ENCODE peak calls at places on chromosome 7, in ten cellular contexts. W is SK-N-DZ; O is chondrocyte; M is stimulated activated CD8-positive, alpha-beta memory T cell treated with anti-CD3 and anti-CD28 coated beads, Interleukin-7, amount 100 ng/mL, for 4 hours; F is retinal pigment epithelial cell; R is SK-MEL-5; X is Daoy; A is effector CD4-positive, alpha-beta T cell; U is HEK293T; S is HT1080. V is an unnamed sample.

GRCh38 chr7:71558806-71559205 is 426.9 kb downstream of the GALNT17 start:
- DNase-seq in W (no peak), O (no peak), M (no peak), F (no peak), R (no peak), X (no peak), A (no peak), U (no peak), S (no peak), V (no peak)

GRCh38 chr7:26458751-26459150 is 167.1 kb downstream of the SNX10 start:
- DNase-seq in W (no peak), O (no peak), M (no peak), F (no peak), R (no peak), X (no peak), A (no peak), U (no peak), S (no peak), V (no peak)

GRCh38 chr7:96670338-96671289 is 39.0 kb downstream of the SEM1 start:
- DNase-seq in W (peak), O (no peak), M (no peak), F (no peak), R (peak), X (no peak), A (no peak), U (no peak), S (no peak), V (no peak)

GRCh38 chr7:38413784-38414183 is 140.3 kb upstream of the TARP start:
- DNase-seq in W (no peak), O (no peak), M (no peak), F (no peak), R (no peak), X (no peak), A (no peak), U (no peak), S (no peak), V (no peak)

GRCh38 chr7:44044315-44045225 is at the start of gene DBNL:
- DNase-seq in W (peak), O (peak), M (peak), F (peak), R (peak), X (peak), A (peak), U (peak), S (peak), V (peak)

GRCh38 chr7:114502454-114503254 is 88.0 kb downstream of the FOXP2 start:
- DNase-seq in W (no peak), O (no peak), M (no peak), F (peak), R (peak), X (peak), A (no peak), U (peak), S (peak), V (no peak)

GRCh38 chr7:129308047-129308446 is 83.2 kb downstream of the AHCYL2 start:
- DNase-seq in W (no peak), O (no peak), M (no peak), F (peak), R (peak), X (no peak), A (no peak), U (no peak), S (peak), V (no peak)

GRCh38 chr7:70694357-70694908 is 437.5 kb upstream of the GALNT17 start:
- DNase-seq in W (peak), O (no peak), M (no peak), F (no peak), R (no peak), X (peak), A (no peak), U (peak), S (peak), V (no peak)

GRCh38 chr7:35755711-35756110 is 45.1 kb upstream of the SEPTIN7 start:
- DNase-seq in W (no peak), O (no peak), M (no peak), F (no peak), R (no peak), X (no peak), A (no peak), U (no peak), S (no peak), V (no peak)

GRCh38 chr7:44622342-44623151 is 16.1 kb downstream of the OGDH start:
- DNase-seq in W (no peak), O (no peak), M (no peak), F (no peak), R (no peak), X (peak), A (no peak), U (no peak), S (peak), V (no peak)

GRCh38 chr7:375491-375821 is 85.5 kb downstream of the FOXL3 start:
- DNase-seq in W (no peak), O (no peak), M (no peak), F (no peak), R (no peak), X (no peak), A (no peak), U (no peak), S (no peak), V (no peak)

GRCh38 chr7:73573276-73573675 is 5.1 kb downstream of the TBL2 start:
- DNase-seq in W (no peak), O (no peak), M (no peak), F (no peak), R (peak), X (no peak), A (no peak), U (no peak), S (no peak), V (no peak)

GRCh38 chr7:106088014-106088413 is 24.1 kb downstream of the SYPL1 start:
- DNase-seq in W (no peak), O (no peak), M (no peak), F (no peak), R (no peak), X (no peak), A (no peak), U (no peak), S (no peak), V (no peak)

GRCh38 chr7:27237735-27238334 is 4.8 kb upstream of the EVX1 start:
- DNase-seq in W (no peak), O (no peak), M (no peak), F (no peak), R (peak), X (peak), A (no peak), U (no peak), S (peak), V (no peak)

GRCh38 chr7:134943785-134944400 is 42.4 kb upstream of the AGBL3 start:
- DNase-seq in W (peak), O (no peak), M (no peak), F (no peak), R (peak), X (peak), A (no peak), U (peak), S (peak), V (no peak)

GRCh38 chr7:106460792-106461254 is 176.0 kb upstream of the NAMPT start:
- DNase-seq in W (no peak), O (no peak), M (no peak), F (no peak), R (no peak), X (peak), A (no peak), U (no peak), S (peak), V (no peak)

GRCh38 chr7:19404912-19405329 is 259.7 kb upstream of the FERD3L start:
- DNase-seq in W (no peak), O (no peak), M (no peak), F (peak), R (peak), X (peak), A (no peak), U (peak), S (peak), V (no peak)

GRCh38 chr7:121140790-121141189 is 152.3 kb downstream of the CPED1 start:
- DNase-seq in W (no peak), O (no peak), M (no peak), F (no peak), R (no peak), X (no peak), A (no peak), U (no peak), S (no peak), V (no peak)

GRCh38 chr7:81769891-81770818 is at the start of gene HGF:
- DNase-seq in W (peak), O (peak), M (no peak), F (no peak), R (peak), X (no peak), A (no peak), U (peak), S (no peak), V (no peak)

GRCh38 chr7:130939285-130940095 is 205.5 kb upstream of the KLF14 start:
- DNase-seq in W (no peak), O (no peak), M (no peak), F (no peak), R (no peak), X (no peak), A (no peak), U (no peak), S (no peak), V (no peak)

GRCh38 chr7:44617225-44617885 is 10.9 kb downstream of the OGDH start:
- DNase-seq in W (no peak), O (no peak), M (no peak), F (no peak), R (no peak), X (peak), A (no peak), U (no peak), S (peak), V (no peak)

GRCh38 chr7:136523581-136523980 is 344.9 kb upstream of the CHRM2 start:
- DNase-seq in W (no peak), O (no peak), M (no peak), F (peak), R (no peak), X (no peak), A (no peak), U (no peak), S (peak), V (no peak)

GRCh38 chr7:137976700-137977099 is 25.2 kb downstream of the CREB3L2 start:
- DNase-seq in W (no peak), O (no peak), M (no peak), F (no peak), R (no peak), X (no peak), A (no peak), U (no peak), S (no peak), V (no peak)

GRCh38 chr7:2431260-2431867 is 28.0 kb downstream of the CHST12 start:
- DNase-seq in W (no peak), O (no peak), M (no peak), F (no peak), R (peak), X (no peak), A (peak), U (peak), S (no peak), V (peak)

GRCh38 chr7:45574521-45575500 is 643 bp downstream of the ADCY1 start:
- DNase-seq in W (peak), O (no peak), M (no peak), F (no peak), R (peak), X (peak), A (no peak), U (peak), S (peak), V (no peak)

GRCh38 chr7:120819861-120820260 is 38.1 kb downstream of the TSPAN12 start:
- DNase-seq in W (no peak), O (no peak), M (no peak), F (no peak), R (no peak), X (no peak), A (no peak), U (no peak), S (no peak), V (no peak)

GRCh38 chr7:140557809-140558518 is 78.7 kb upstream of the MKRN1 start:
- DNase-seq in W (no peak), O (no peak), M (no peak), F (no peak), R (no peak), X (no peak), A (no peak), U (no peak), S (peak), V (no peak)

GRCh38 chr7:121169469-121169868 is 159.3 kb upstream of the WNT16 start:
- DNase-seq in W (no peak), O (no peak), M (no peak), F (no peak), R (no peak), X (no peak), A (no peak), U (no peak), S (no peak), V (no peak)

GRCh38 chr7:136163333-136163732 is 186.2 kb upstream of the MTPN start:
- DNase-seq in W (no peak), O (no peak), M (no peak), F (no peak), R (no peak), X (no peak), A (no peak), U (no peak), S (no peak), V (no peak)

GRCh38 chr7:117682681-117683385 is 190.4 kb downstream of the CTTNBP2 start:
- DNase-seq in W (no peak), O (no peak), M (no peak), F (no peak), R (no peak), X (peak), A (no peak), U (no peak), S (peak), V (no peak)

GRCh38 chr7:98559958-98560357 is 57.1 kb upstream of the NPTX2 start:
- DNase-seq in W (no peak), O (no peak), M (no peak), F (no peak), R (peak), X (peak), A (no peak), U (no peak), S (no peak), V (no peak)

GRCh38 chr7:27965650-27966049 is 214.9 kb downstream of the JAZF1 start:
- DNase-seq in W (no peak), O (no peak), M (no peak), F (no peak), R (no peak), X (no peak), A (no peak), U (no peak), S (no peak), V (no peak)

GRCh38 chr7:116953727-116954442 is 584 bp downstream of the ST7 start:
- DNase-seq in W (peak), O (no peak), M (no peak), F (peak), R (peak), X (peak), A (peak), U (peak), S (peak), V (no peak)

GRCh38 chr7:7808156-7808555 is 89.7 kb upstream of the RPA3 start:
- DNase-seq in W (no peak), O (no peak), M (no peak), F (no peak), R (no peak), X (peak), A (no peak), U (no peak), S (no peak), V (no peak)

GRCh38 chr7:139720186-139720585 is 57.6 kb downstream of the HIPK2 start:
- DNase-seq in W (no peak), O (no peak), M (no peak), F (no peak), R (no peak), X (no peak), A (no peak), U (no peak), S (no peak), V (no peak)

GRCh38 chr7:48389977-48390376 is 218.7 kb downstream of the ABCA13 start:
- DNase-seq in W (no peak), O (no peak), M (no peak), F (peak), R (no peak), X (no peak), A (no peak), U (no peak), S (peak), V (no peak)

GRCh38 chr7:29173458-29173857 is 21.1 kb upstream of the CHN2 start:
- DNase-seq in W (no peak), O (no peak), M (no peak), F (no peak), R (no peak), X (no peak), A (no peak), U (no peak), S (no peak), V (no peak)

GRCh38 chr7:5450549-5451327 is 27.1 kb upstream of the TNRC18 start:
- DNase-seq in W (peak), O (no peak), M (peak), F (no peak), R (peak), X (peak), A (peak), U (peak), S (peak), V (no peak)

GRCh38 chr7:44307301-44307900 is 18.0 kb downstream of the CAMK2B start:
- DNase-seq in W (no peak), O (no peak), M (no peak), F (peak), R (peak), X (peak), A (no peak), U (no peak), S (peak), V (no peak)

V was measured in T-cell.